ENCODE peak calls at places on chromosomes 7 and 10, in ten cellular contexts. One of them, this sample, is unnamed.

GRCh38 chr10:111677747-111678146 is 505.8 kb downstream of the GPAM start:
- DNase-seq in astrocyte of the spinal cord: no peak
- DNase-seq in endothelial cell: no peak
- DNase-seq in left ventricle myocardium inferior: no peak
- DNase-seq in CD8-positive, alpha-beta T cell: no peak
- DNase-seq in heart left ventricle: no peak
- DNase-seq in fibroblast of pulmonary artery: no peak
- DNase-seq in cardiac fibroblast: peak
- DNase-seq in K562: no peak
- DNase-seq in AG04450: no peak
- DNase-seq in this sample: no peak

GRCh38 chr7:2818653-2819052 is 25.5 kb downstream of the GNA12 start:
- DNase-seq in CD8-positive, alpha-beta T cell: no peak
- DNase-seq in AG04450: no peak
- DNase-seq in heart left ventricle: no peak
- DNase-seq in endothelial cell: no peak
- DNase-seq in astrocyte of the spinal cord: no peak
- DNase-seq in cardiac fibroblast: no peak
- DNase-seq in K562: no peak
- DNase-seq in left ventricle myocardium inferior: no peak
- DNase-seq in fibroblast of pulmonary artery: no peak
- DNase-seq in this sample: no peak

GRCh38 chr10:117240730-117241529 is at the start of gene SLC18A2:
- DNase-seq in cardiac fibroblast: no peak
- DNase-seq in K562: peak
- DNase-seq in left ventricle myocardium inferior: no peak
- DNase-seq in heart left ventricle: no peak
- DNase-seq in AG04450: no peak
- DNase-seq in astrocyte of the spinal cord: no peak
- DNase-seq in CD8-positive, alpha-beta T cell: no peak
- DNase-seq in endothelial cell: no peak
- DNase-seq in fibroblast of pulmonary artery: no peak
- DNase-seq in this sample: no peak

GRCh38 chr10:63896992-63897391 is 375.8 kb downstream of the REEP3 start:
- DNase-seq in heart left ventricle: no peak
- DNase-seq in CD8-positive, alpha-beta T cell: no peak
- DNase-seq in K562: no peak
- DNase-seq in astrocyte of the spinal cord: no peak
- DNase-seq in AG04450: no peak
- DNase-seq in fibroblast of pulmonary artery: no peak
- DNase-seq in cardiac fibroblast: no peak
- DNase-seq in left ventricle myocardium inferior: no peak
- DNase-seq in endothelial cell: no peak
- DNase-seq in this sample: no peak

GRCh38 chr10:91541481-91541880 is 91.4 kb downstream of the PPP1R3C start:
- DNase-seq in AG04450: peak
- DNase-seq in heart left ventricle: no peak
- DNase-seq in K562: no peak
- DNase-seq in cardiac fibroblast: peak
- DNase-seq in endothelial cell: no peak
- DNase-seq in fibroblast of pulmonary artery: peak
- DNase-seq in CD8-positive, alpha-beta T cell: no peak
- DNase-seq in left ventricle myocardium inferior: no peak
- DNase-seq in astrocyte of the spinal cord: peak
- DNase-seq in this sample: no peak

GRCh38 chr10:72692897-72693598 is 1.1 kb downstream of the MCU start:
- DNase-seq in fibroblast of pulmonary artery: peak
- DNase-seq in AG04450: no peak
- DNase-seq in CD8-positive, alpha-beta T cell: no peak
- DNase-seq in astrocyte of the spinal cord: peak
- DNase-seq in endothelial cell: no peak
- DNase-seq in cardiac fibroblast: no peak
- DNase-seq in heart left ventricle: no peak
- DNase-seq in K562: no peak
- DNase-seq in left ventricle myocardium inferior: no peak
- DNase-seq in this sample: no peak

GRCh38 chr10:92177546-92177945 is 113.3 kb downstream of the CPEB3 start:
- DNase-seq in cardiac fibroblast: no peak
- DNase-seq in AG04450: no peak
- DNase-seq in fibroblast of pulmonary artery: peak
- DNase-seq in left ventricle myocardium inferior: no peak
- DNase-seq in endothelial cell: no peak
- DNase-seq in heart left ventricle: no peak
- DNase-seq in astrocyte of the spinal cord: no peak
- DNase-seq in CD8-positive, alpha-beta T cell: no peak
- DNase-seq in K562: no peak
- DNase-seq in this sample: no peak

GRCh38 chr10:117442944-117443676 is 67.9 kb upstream of the PDZD8 start:
- DNase-seq in CD8-positive, alpha-beta T cell: peak
- DNase-seq in AG04450: no peak
- DNase-seq in cardiac fibroblast: peak
- DNase-seq in astrocyte of the spinal cord: peak
- DNase-seq in endothelial cell: peak
- DNase-seq in left ventricle myocardium inferior: peak
- DNase-seq in heart left ventricle: peak
- DNase-seq in K562: peak
- DNase-seq in fibroblast of pulmonary artery: peak
- DNase-seq in this sample: no peak

GRCh38 chr7:157910446-157910845 is 573.6 kb downstream of the DNAJB6 start:
- DNase-seq in AG04450: no peak
- DNase-seq in CD8-positive, alpha-beta T cell: no peak
- DNase-seq in K562: no peak
- DNase-seq in astrocyte of the spinal cord: no peak
- DNase-seq in cardiac fibroblast: no peak
- DNase-seq in left ventricle myocardium inferior: no peak
- DNase-seq in fibroblast of pulmonary artery: no peak
- DNase-seq in endothelial cell: no peak
- DNase-seq in heart left ventricle: no peak
- DNase-seq in this sample: no peak

GRCh38 chr10:2981361-2981801 is 86.0 kb upstream of the PFKP start:
- DNase-seq in AG04450: no peak
- DNase-seq in fibroblast of pulmonary artery: no peak
- DNase-seq in endothelial cell: no peak
- DNase-seq in CD8-positive, alpha-beta T cell: no peak
- DNase-seq in cardiac fibroblast: no peak
- DNase-seq in K562: no peak
- DNase-seq in astrocyte of the spinal cord: no peak
- DNase-seq in heart left ventricle: no peak
- DNase-seq in left ventricle myocardium inferior: no peak
- DNase-seq in this sample: no peak

GRCh38 chr7:85065306-85065705 is 121.5 kb downstream of the SEMA3D start:
- DNase-seq in CD8-positive, alpha-beta T cell: no peak
- DNase-seq in fibroblast of pulmonary artery: peak
- DNase-seq in K562: no peak
- DNase-seq in cardiac fibroblast: peak
- DNase-seq in AG04450: no peak
- DNase-seq in heart left ventricle: peak
- DNase-seq in left ventricle myocardium inferior: no peak
- DNase-seq in astrocyte of the spinal cord: peak
- DNase-seq in endothelial cell: no peak
- DNase-seq in this sample: no peak

GRCh38 chr7:124942405-124942804 is 12.8 kb upstream of the POT1 start:
- DNase-seq in fibroblast of pulmonary artery: no peak
- DNase-seq in AG04450: no peak
- DNase-seq in heart left ventricle: peak
- DNase-seq in astrocyte of the spinal cord: no peak
- DNase-seq in K562: no peak
- DNase-seq in endothelial cell: no peak
- DNase-seq in CD8-positive, alpha-beta T cell: no peak
- DNase-seq in cardiac fibroblast: no peak
- DNase-seq in left ventricle myocardium inferior: no peak
- DNase-seq in this sample: no peak

GRCh38 chr7:15972767-15973362 is 286.4 kb upstream of the MEOX2 start:
- DNase-seq in endothelial cell: no peak
- DNase-seq in heart left ventricle: peak
- DNase-seq in CD8-positive, alpha-beta T cell: no peak
- DNase-seq in K562: no peak
- DNase-seq in fibroblast of pulmonary artery: peak
- DNase-seq in cardiac fibroblast: peak
- DNase-seq in AG04450: no peak
- DNase-seq in left ventricle myocardium inferior: no peak
- DNase-seq in astrocyte of the spinal cord: peak
- DNase-seq in this sample: no peak

GRCh38 chr7:556837-557555 is 37.4 kb upstream of the PDGFA start:
- DNase-seq in cardiac fibroblast: no peak
- DNase-seq in astrocyte of the spinal cord: no peak
- DNase-seq in heart left ventricle: no peak
- DNase-seq in AG04450: no peak
- DNase-seq in K562: no peak
- DNase-seq in CD8-positive, alpha-beta T cell: no peak
- DNase-seq in left ventricle myocardium inferior: no peak
- DNase-seq in endothelial cell: no peak
- DNase-seq in fibroblast of pulmonary artery: no peak
- DNase-seq in this sample: no peak

GRCh38 chr10:9268176-9268575 is 1213.7 kb downstream of the GATA3 start:
- DNase-seq in cardiac fibroblast: no peak
- DNase-seq in K562: no peak
- DNase-seq in left ventricle myocardium inferior: no peak
- DNase-seq in endothelial cell: no peak
- DNase-seq in AG04450: no peak
- DNase-seq in heart left ventricle: no peak
- DNase-seq in astrocyte of the spinal cord: no peak
- DNase-seq in CD8-positive, alpha-beta T cell: no peak
- DNase-seq in fibroblast of pulmonary artery: no peak
- DNase-seq in this sample: no peak

GRCh38 chr10:23516530-23516929 is 77.7 kb downstream of the OTUD1 start:
- DNase-seq in cardiac fibroblast: peak
- DNase-seq in endothelial cell: peak
- DNase-seq in K562: no peak
- DNase-seq in AG04450: no peak
- DNase-seq in CD8-positive, alpha-beta T cell: no peak
- DNase-seq in heart left ventricle: no peak
- DNase-seq in left ventricle myocardium inferior: no peak
- DNase-seq in astrocyte of the spinal cord: peak
- DNase-seq in fibroblast of pulmonary artery: peak
- DNase-seq in this sample: peak
- TF ChIP-seq CTCF in cardiac fibroblast: peak
- TF ChIP-seq CTCF in endothelial cell: peak
- TF ChIP-seq CTCF in K562: peak
- TF ChIP-seq CTCF in AG04450: peak
- TF ChIP-seq CTCF in CD8-positive, alpha-beta T cell: peak
- TF ChIP-seq CTCF in heart left ventricle: peak
- TF ChIP-seq CTCF in left ventricle myocardium inferior: peak
- TF ChIP-seq CTCF in astrocyte of the spinal cord: peak
- TF ChIP-seq CTCF in fibroblast of pulmonary artery: peak
- TF ChIP-seq CTCF in this sample: peak

DNA sequence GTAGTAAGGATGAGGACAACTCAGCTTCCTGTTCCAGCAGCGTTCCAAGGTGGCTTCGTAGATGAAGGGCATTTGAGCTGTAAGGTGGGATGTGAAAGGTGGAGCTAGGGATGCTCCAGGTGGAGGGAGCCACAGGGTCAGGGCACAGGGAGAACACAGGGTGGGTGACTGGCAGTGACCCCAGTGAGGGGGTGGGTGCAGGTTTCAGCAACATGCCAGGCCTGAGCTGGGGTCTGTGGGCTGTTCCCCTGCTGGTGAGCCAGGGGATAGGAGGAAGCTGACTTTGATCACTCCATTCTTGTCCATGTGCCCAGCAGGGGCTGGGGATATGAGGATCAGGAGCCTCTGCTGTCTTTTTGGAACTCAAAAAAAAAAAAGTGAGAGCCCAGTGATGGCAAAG is 33.2 kb downstream of the CDH23 start:
- DNase-seq in left ventricle myocardium inferior: no peak
- DNase-seq in astrocyte of the spinal cord: no peak
- DNase-seq in endothelial cell: no peak
- DNase-seq in CD8-positive, alpha-beta T cell: no peak
- DNase-seq in AG04450: no peak
- DNase-seq in fibroblast of pulmonary artery: no peak
- DNase-seq in cardiac fibroblast: no peak
- DNase-seq in K562: peak
- DNase-seq in heart left ventricle: no peak
- DNase-seq in this sample: no peak
- TF ChIP-seq CTCF in left ventricle myocardium inferior: no peak
- TF ChIP-seq CTCF in astrocyte of the spinal cord: peak
- TF ChIP-seq CTCF in endothelial cell: peak
- TF ChIP-seq CTCF in CD8-positive, alpha-beta T cell: no peak
- TF ChIP-seq CTCF in AG04450: no peak
- TF ChIP-seq CTCF in fibroblast of pulmonary artery: no peak
- TF ChIP-seq CTCF in cardiac fibroblast: no peak
- TF ChIP-seq CTCF in K562: peak
- TF ChIP-seq CTCF in heart left ventricle: no peak
- TF ChIP-seq CTCF in this sample: peak

DNA sequence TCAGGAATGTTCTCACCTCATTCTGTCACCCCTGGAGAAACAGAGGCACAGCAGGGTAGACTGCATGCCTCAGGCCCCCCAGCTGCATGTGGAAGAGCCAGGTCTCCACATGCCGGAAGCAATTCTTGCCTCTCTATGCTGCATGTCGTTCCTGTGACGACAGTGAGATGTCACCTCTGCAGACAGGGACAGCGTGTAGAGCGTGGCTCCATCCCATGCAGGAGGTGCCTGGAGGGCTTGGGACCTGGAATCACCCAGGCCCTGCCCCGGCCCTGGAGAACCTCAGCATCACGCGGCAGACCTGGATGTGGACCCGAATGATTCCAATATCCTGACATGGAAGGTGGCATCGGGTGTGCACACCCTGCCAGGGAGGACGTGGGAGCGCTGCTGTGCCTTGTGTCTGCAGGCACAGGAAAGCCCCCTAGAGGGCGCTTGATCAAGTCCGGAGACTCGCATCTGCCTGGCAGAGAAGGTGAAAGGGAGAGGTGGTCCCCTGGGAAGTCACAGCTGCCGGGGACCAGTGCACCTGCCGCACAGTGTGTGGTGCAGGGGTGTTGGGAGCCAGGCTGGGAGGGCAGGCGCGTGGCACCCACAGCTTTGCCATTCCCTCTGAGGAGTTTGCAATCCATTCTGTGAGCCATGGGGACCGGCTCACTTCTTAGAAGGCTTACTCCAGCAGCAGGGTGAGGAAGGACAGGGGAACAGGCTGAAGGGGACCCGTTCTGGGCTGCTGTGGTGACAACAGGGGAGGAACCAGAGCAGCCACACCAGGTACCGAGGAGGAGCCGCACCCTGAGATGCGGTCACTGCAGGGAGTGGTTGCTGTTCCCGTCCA is 45.3 kb upstream of the EN2 start:
- DNase-seq in fibroblast of pulmonary artery: peak
- DNase-seq in left ventricle myocardium inferior: no peak
- DNase-seq in AG04450: no peak
- DNase-seq in astrocyte of the spinal cord: no peak
- DNase-seq in K562: peak
- DNase-seq in CD8-positive, alpha-beta T cell: no peak
- DNase-seq in heart left ventricle: no peak
- DNase-seq in cardiac fibroblast: peak
- DNase-seq in endothelial cell: peak
- DNase-seq in this sample: peak
- TF ChIP-seq CTCF in fibroblast of pulmonary artery: peak
- TF ChIP-seq CTCF in left ventricle myocardium inferior: peak
- TF ChIP-seq CTCF in AG04450: peak
- TF ChIP-seq CTCF in astrocyte of the spinal cord: peak
- TF ChIP-seq CTCF in K562: peak
- TF ChIP-seq CTCF in CD8-positive, alpha-beta T cell: peak
- TF ChIP-seq CTCF in heart left ventricle: peak
- TF ChIP-seq CTCF in cardiac fibroblast: peak
- TF ChIP-seq CTCF in endothelial cell: peak
- TF ChIP-seq CTCF in this sample: peak

DNA sequence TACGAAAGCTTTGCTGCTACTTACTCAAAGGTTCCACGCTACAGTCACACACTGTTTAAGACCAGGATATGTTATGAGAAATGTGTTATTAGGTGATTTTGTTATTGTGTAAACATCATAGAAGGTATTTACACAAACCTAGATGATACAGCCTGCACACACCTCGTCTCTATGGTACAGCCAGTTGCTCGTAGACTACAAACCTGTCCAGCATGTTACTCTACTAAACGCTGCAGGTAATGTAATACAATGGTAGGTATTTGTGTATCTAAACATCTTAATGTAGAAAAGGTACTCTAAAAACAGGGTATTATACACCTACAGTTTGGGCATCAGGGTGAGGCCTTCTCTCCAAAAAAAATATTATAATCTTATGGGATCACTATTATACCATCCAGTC is 181.2 kb downstream of the MYOF start:
- DNase-seq in AG04450: no peak
- DNase-seq in astrocyte of the spinal cord: no peak
- DNase-seq in cardiac fibroblast: no peak
- DNase-seq in K562: no peak
- DNase-seq in left ventricle myocardium inferior: no peak
- DNase-seq in fibroblast of pulmonary artery: no peak
- DNase-seq in CD8-positive, alpha-beta T cell: no peak
- DNase-seq in endothelial cell: no peak
- DNase-seq in heart left ventricle: no peak
- DNase-seq in this sample: no peak
- TF ChIP-seq CTCF in AG04450: no peak
- TF ChIP-seq CTCF in astrocyte of the spinal cord: no peak
- TF ChIP-seq CTCF in cardiac fibroblast: no peak
- TF ChIP-seq CTCF in K562: no peak
- TF ChIP-seq CTCF in left ventricle myocardium inferior: no peak
- TF ChIP-seq CTCF in fibroblast of pulmonary artery: no peak
- TF ChIP-seq CTCF in CD8-positive, alpha-beta T cell: no peak
- TF ChIP-seq CTCF in endothelial cell: no peak
- TF ChIP-seq CTCF in heart left ventricle: no peak
- TF ChIP-seq CTCF in this sample: no peak